ENCODE peak calls at places on chromosomes 2 and 18, in four cellular contexts. X is GM12892, T is H1, A is HepG2. M is an unnamed sample.

GRCh38 chr2:109330056-109330455 is 201.1 kb downstream of the SH3RF3 start:
- DNase-seq in X (no peak), A (no peak), T (no peak), M (no peak)

GRCh38 chr2:86078801-86079545 is 26.7 kb downstream of the POLR1A start:
- DNase-seq in X (no peak), T (no peak), A (no peak), M (no peak)

GRCh38 chr2:148701039-148701438 is 56.5 kb downstream of the EPC2 start:
- DNase-seq in X (no peak), T (no peak), A (no peak), M (no peak)

GRCh38 chr18:26327062-26327461 is 100.8 kb downstream of the TAF4B start:
- DNase-seq in X (no peak), A (no peak), T (no peak), M (no peak)

GRCh38 chr2:27053776-27054175 is 2.3 kb downstream of the AGBL5 start:
- DNase-seq in A (no peak), X (no peak), T (no peak), M (no peak)

GRCh38 chr2:118992740-118993391 is 50.9 kb downstream of the MARCO start:
- DNase-seq in X (no peak), A (no peak), T (no peak), M (no peak)

GRCh38 chr2:68643011-68643873 is at the start of gene PROKR1:
- DNase-seq in T (no peak), X (no peak), A (no peak), M (peak; percentile 21)

GRCh38 chr2:27735263-27735904 is 36.1 kb upstream of the MRPL33 start:
- DNase-seq in X (no peak), T (peak; percentile 47), A (no peak), M (peak; percentile 41)

GRCh38 chr2:65121-65520 is 18.8 kb upstream of the FAM110C start:
- DNase-seq in A (no peak), X (no peak), T (no peak), M (no peak)

GRCh38 chr2:186551323-186552050 is 38.4 kb upstream of the ITGAV start:
- DNase-seq in A (no peak), X (no peak), T (no peak), M (no peak)

GRCh38 chr18:35117951-35118411 is 76.8 kb downstream of the MAPRE2 start:
- DNase-seq in T (no peak), A (no peak), X (no peak), M (no peak)

GRCh38 chr18:75280427-75281280 is 70.1 kb downstream of the TSHZ1 start:
- DNase-seq in A (no peak), X (no peak), T (no peak), M (no peak)

GRCh38 chr18:3350566-3351527 is 88.9 kb downstream of the MYL12B start:
- DNase-seq in X (no peak), A (no peak), T (no peak), M (no peak)

GRCh38 chr2:143429932-143430331 is 300.7 kb downstream of the ARHGAP15 start:
- DNase-seq in X (no peak), A (no peak), T (no peak), M (no peak)

GRCh38 chr2:15521782-15522181 is 39.4 kb downstream of the NBAS start:
- DNase-seq in X (no peak), A (peak; percentile 9), T (no peak), M (no peak)

GRCh38 chr18:74248189-74248975 is 43.4 kb downstream of the CYB5A start:
- DNase-seq in T (no peak), X (no peak), A (no peak), M (no peak)

GRCh38 chr18:49631146-49631866 is 69.4 kb downstream of the LIPG start:
- DNase-seq in X (no peak), T (no peak), A (no peak), M (no peak)

GRCh38 chr2:2331905-2332280 is 818 bp upstream of the MYT1L start:
- DNase-seq in X (no peak), A (no peak), T (peak; percentile 58), M (no peak)

GRCh38 chr2:148876589-148877402 is 1.8 kb downstream of the KIF5C start:
- DNase-seq in X (peak; percentile 15), T (peak; percentile 77), A (peak; percentile 65), M (no peak)

GRCh38 chr2:142615876-142616275 is 261.6 kb upstream of the KYNU start:
- DNase-seq in T (no peak), X (no peak), A (no peak), M (no peak)

GRCh38 chr2:61017556-61018318 is at the start of the genes PEX13 and PUS10:
- DNase-seq in T (peak; percentile 31), A (peak; percentile 99), X (peak; percentile 64), M (peak; percentile 53)

GRCh38 chr18:35713545-35713944 is 132.0 kb downstream of the GALNT1 start:
- DNase-seq in T (no peak), X (no peak), A (no peak), M (no peak)

DNA sequence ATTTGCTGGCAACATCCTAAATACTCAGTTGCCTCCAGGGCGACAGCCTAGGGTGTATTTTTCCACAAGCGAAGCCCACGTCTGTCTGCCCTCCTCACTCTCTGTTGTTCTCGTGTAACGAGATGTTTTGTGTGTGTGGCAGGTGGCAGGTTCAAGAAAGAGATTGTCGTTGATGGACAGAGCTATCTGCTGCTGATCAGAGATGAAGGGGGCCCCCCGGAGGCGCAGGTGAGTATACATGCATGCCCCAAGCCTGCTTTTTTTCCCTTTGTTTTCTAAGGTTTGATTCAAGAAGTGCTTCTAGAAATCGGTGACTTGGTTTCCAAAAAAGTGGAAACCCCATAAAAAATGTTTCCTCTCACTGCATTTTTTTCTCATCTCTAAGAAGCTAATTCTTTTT is 247.0 kb downstream of the AGAP1 start:
- DNase-seq in A (peak; percentile 33), T (no peak), X (no peak), M (no peak)
- TF ChIP-seq TAF1 in A (no peak), T (no peak), X (no peak), M (no peak)

GRCh38 chr18:58223717-58224424 is 179.8 kb downstream of the NEDD4L start:
- DNase-seq in X (no peak), A (peak; percentile 81), T (no peak), M (no peak)
- TF ChIP-seq POLR2A in X (no peak), A (no peak), T (no peak), M (no peak)

GRCh38 chr2:239927424-239927981 is 97.6 kb downstream of the NDUFA10 start:
- DNase-seq in A (peak; percentile 75), T (no peak), X (no peak), M (no peak)
- TF ChIP-seq TAF1 in A (no peak), T (no peak), X (no peak), M (no peak)

GRCh38 chr2:46381871-46382270 is 84.7 kb downstream of the EPAS1 start:
- DNase-seq in T (no peak), A (no peak), X (no peak), M (no peak)

GRCh38 chr2:46383113-46383395 is 85.8 kb downstream of the EPAS1 start:
- DNase-seq in X (no peak), T (no peak), A (no peak), M (no peak)

GRCh38 chr2:46380038-46380940 is 83.1 kb downstream of the EPAS1 start:
- DNase-seq in X (no peak), A (no peak), T (no peak), M (no peak)

GRCh38 chr2:46382331-46383112 is 85.3 kb downstream of the EPAS1 start:
- DNase-seq in X (no peak), T (no peak), A (no peak), M (no peak)

GRCh38 chr2:46381263-46381849 is 84.1 kb downstream of the EPAS1 start:
- DNase-seq in T (no peak), A (no peak), X (no peak), M (no peak)
- TF ChIP-seq POLR2A in T (no peak), A (no peak), X (no peak), M (no peak)

DNA sequence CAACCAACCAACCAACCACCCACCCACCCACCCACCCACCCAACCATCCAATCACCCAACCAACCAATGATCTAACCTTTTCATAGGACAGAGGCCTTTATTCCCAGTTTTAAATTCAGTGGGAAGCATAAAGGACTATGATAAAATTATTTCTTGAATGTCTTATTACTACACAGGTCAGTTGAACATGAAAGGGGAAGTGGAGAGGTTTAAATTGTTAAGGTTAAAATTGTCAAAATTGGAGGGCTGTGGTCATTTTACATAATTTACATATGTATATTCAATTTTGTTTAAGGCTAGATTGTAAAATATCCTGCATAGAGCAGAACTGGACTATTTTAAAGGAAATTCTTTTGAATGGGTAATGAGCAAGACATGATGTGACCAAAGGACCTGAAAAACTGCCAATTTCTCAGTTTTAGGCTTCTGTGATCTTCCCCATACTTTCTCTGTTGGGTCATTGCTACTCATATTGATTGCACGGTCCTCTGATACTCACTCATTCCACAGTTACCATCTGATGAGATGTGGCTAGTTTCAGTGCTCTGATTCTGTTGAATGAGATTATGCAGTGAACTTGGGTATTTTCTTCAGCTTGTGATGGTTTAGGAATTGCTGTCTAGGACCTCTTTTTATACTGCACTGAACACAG is 127.4 kb downstream of the PLCL1 start:
- DNase-seq in A (no peak), T (no peak), X (no peak), M (no peak)
- TF ChIP-seq TAF1 in A (no peak), T (no peak), X (no peak), M (no peak)

GRCh38 chr18:50967714-50968661 is at the start of gene ELAC1:
- DNase-seq in T (peak; percentile 33), X (peak; percentile 77), A (peak; percentile 65), M (peak; percentile 78)
- TF ChIP-seq POLR2A in T (peak; percentile 85), X (peak; percentile 94), A (peak; percentile 83), M (peak; percentile 87)

GRCh38 chr18:12005542-12006487 is 24.5 kb downstream of the IMPA2 start:
- DNase-seq in T (no peak), A (no peak), X (no peak), M (no peak)
- TF ChIP-seq TAF1 in T (no peak), A (no peak), X (no peak), M (no peak)

GRCh38 chr2:237480988-237481387 is 6.1 kb upstream of the MLPH start:
- DNase-seq in X (no peak), A (no peak), T (no peak), M (no peak)

GRCh38 chr2:237479747-237480146 is 7.3 kb upstream of the MLPH start:
- DNase-seq in T (no peak), X (no peak), A (no peak), M (no peak)

GRCh38 chr2:237485304-237485703 is 1.7 kb upstream of the MLPH start:
- DNase-seq in T (no peak), A (no peak), X (no peak), M (no peak)

GRCh38 chr2:237483018-237483731 is 3.9 kb upstream of the MLPH start:
- DNase-seq in T (no peak), A (no peak), X (no peak), M (no peak)

DNA sequence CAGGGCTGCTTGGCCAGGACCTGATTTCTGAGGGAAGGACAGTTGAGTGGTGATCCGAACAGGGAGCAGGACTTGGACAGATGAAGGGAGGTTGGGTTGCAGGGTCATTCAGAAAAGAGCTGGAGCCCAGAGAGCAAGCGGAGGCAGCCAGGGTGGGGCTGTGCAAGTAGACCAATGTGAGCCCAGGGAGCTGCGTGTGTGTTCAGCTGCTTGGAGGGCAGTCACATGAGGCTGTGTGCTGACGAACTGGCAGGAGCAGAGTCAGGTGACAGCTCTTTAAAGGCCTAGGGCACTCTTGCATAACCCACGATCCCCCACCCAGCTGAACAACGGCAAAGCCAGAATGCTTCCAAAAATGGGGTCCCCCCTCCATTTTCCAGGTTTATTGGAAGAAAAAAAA is 4.6 kb upstream of the MLPH start:
- DNase-seq in X (no peak), A (peak; percentile 38), T (no peak), M (no peak)
- TF ChIP-seq POLR2A in X (no peak), A (no peak), T (no peak), M (no peak)

GRCh38 chr2:230306474-230306873 is 20.5 kb upstream of the SP140L start:
- DNase-seq in A (no peak), T (no peak), X (no peak), M (no peak)
- TF ChIP-seq TAF1 in A (no peak), T (no peak), X (no peak), M (no peak)